ENCODE peak calls at places on chromosomes 5 and 9, in eight cellular contexts. P is stomach, O is thyroid gland, B is right lobe of liver, L is A549, C is HCT116, A is spleen, J is heart left ventricle. Y is an unnamed sample.

GRCh38 chr5:160254706-160255105 is 25.4 kb downstream of the FABP6 start:
- DNase-seq in L (no peak), J (no peak), O (no peak), A (peak; percentile 8), C (no peak), P (no peak), B (no peak), Y (no peak)

GRCh38 chr9:73091909-73092308 is 59.8 kb upstream of the ANXA1 start:
- DNase-seq in A (no peak), O (no peak), C (no peak), B (no peak), L (no peak), P (no peak), J (no peak), Y (no peak)

GRCh38 chr5:171867786-171868185 is 82.2 kb downstream of the SMIM23 start:
- DNase-seq in J (no peak), A (no peak), B (no peak), L (no peak), C (no peak), O (no peak), P (no peak), Y (no peak)

GRCh38 chr5:135578685-135579341 is at the start of gene CXCL14:
- DNase-seq in A (peak; percentile 69), B (no peak), P (no peak), L (no peak), J (no peak), C (no peak), O (peak; percentile 4), Y (no peak)

GRCh38 chr9:86470326-86470725 is 116.1 kb upstream of the TUT7 start:
- DNase-seq in P (no peak), J (no peak), L (no peak), B (no peak), O (no peak), C (no peak), A (no peak), Y (no peak)

GRCh38 chr5:173915310-173916005 is 27.3 kb downstream of the CPEB4 start:
- DNase-seq in A (no peak), O (no peak), B (no peak), P (no peak), C (no peak), L (no peak), J (no peak), Y (no peak)

GRCh38 chr5:1419476-1420210 is 25.6 kb downstream of the SLC6A3 start:
- DNase-seq in J (no peak), P (no peak), C (no peak), L (no peak), B (peak; percentile 31), O (no peak), A (peak; percentile 61), Y (no peak)

GRCh38 chr5:40401281-40401680 is 278.4 kb upstream of the PTGER4 start:
- DNase-seq in B (no peak), L (no peak), P (no peak), C (no peak), J (no peak), A (no peak), O (no peak), Y (no peak)

GRCh38 chr9:132993511-132993939 is 15.0 kb downstream of the GFI1B start:
- DNase-seq in A (no peak), L (no peak), O (no peak), J (no peak), C (no peak), B (no peak), P (no peak), Y (no peak)

GRCh38 chr5:168407222-168407621 is 79.0 kb upstream of the RARS1 start:
- DNase-seq in O (no peak), C (no peak), A (no peak), J (no peak), L (no peak), B (no peak), P (no peak), Y (no peak)

GRCh38 chr9:133683494-133684460 is 47.6 kb downstream of the DBH start:
- DNase-seq in C (no peak), P (no peak), J (peak; percentile 86), L (no peak), O (peak; percentile 20), B (peak; percentile 60), A (peak; percentile 70), Y (no peak)

GRCh38 chr5:132094393-132095076 is 20.9 kb downstream of the CSF2 start:
- DNase-seq in A (peak; percentile 71), O (no peak), B (no peak), P (no peak), J (no peak), C (no peak), L (peak; percentile 68), Y (no peak)

GRCh38 chr9:83204047-83204446 is 141.1 kb upstream of the RASEF start:
- DNase-seq in C (no peak), J (no peak), O (no peak), L (no peak), A (no peak), B (no peak), P (no peak), Y (peak; percentile 35)

GRCh38 chr9:133264235-133264764 is 10.7 kb downstream of the ABO start:
- DNase-seq in P (peak; percentile 16), C (no peak), L (no peak), J (no peak), B (no peak), A (no peak), O (no peak), Y (no peak)

GRCh38 chr5:143820451-143820850 is 8.5 kb downstream of the HMHB1 start:
- DNase-seq in J (no peak), C (no peak), P (no peak), O (no peak), A (no peak), B (no peak), L (no peak), Y (no peak)

GRCh38 chr9:16645970-16646369 is 224.5 kb downstream of the BNC2 start:
- DNase-seq in A (no peak), J (no peak), L (no peak), P (no peak), C (no peak), O (no peak), B (no peak), Y (no peak)

GRCh38 chr9:138037140-138037539 is 159.6 kb downstream of the CACNA1B start:
- DNase-seq in A (no peak), P (peak; percentile 11), O (no peak), J (no peak), L (no peak), B (peak; percentile 18), C (no peak), Y (no peak)

GRCh38 chr9:129270903-129271431 is 92.9 kb upstream of the IER5L start:
- DNase-seq in C (no peak), A (peak; percentile 67), B (peak; percentile 29), O (no peak), P (no peak), J (peak; percentile 6), L (no peak), Y (peak; percentile 14)

GRCh38 chr5:62310426-62311105 is 4.6 kb downstream of the KIF2A start:
- DNase-seq in C (no peak), O (no peak), P (no peak), B (no peak), J (no peak), A (no peak), L (no peak), Y (no peak)

GRCh38 chr9:33125871-33126822 is 41.0 kb downstream of the B4GALT1 start:
- DNase-seq in L (peak; percentile 36), J (peak; percentile 14), O (no peak), A (peak; percentile 86), P (no peak), C (no peak), B (no peak), Y (no peak)
- TF ChIP-seq POLR2A in L (no peak), J (no peak), O (no peak), A (peak; percentile 16), P (no peak), C (no peak), B (no peak), Y (no peak)

DNA sequence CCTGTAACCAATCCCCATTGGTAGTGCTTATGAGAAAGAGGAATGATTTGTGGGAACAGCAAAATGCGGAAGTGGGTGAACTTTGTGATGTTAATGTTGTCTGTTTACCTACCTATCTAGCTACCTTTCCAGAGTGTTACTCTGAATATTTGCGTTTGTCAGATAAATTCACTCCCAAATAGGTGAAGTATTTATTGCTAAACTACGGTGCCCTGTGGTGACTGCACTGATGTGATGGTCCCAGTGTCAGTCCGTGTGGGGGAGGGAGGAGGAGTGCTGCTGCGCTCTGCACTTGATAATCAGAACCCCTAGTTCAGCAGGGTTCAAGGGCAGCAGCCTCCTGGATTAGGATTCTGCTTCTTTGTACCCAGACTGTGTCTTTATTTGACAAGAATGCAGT is 55.3 kb downstream of the TJP2 start:
- DNase-seq in C (no peak), L (no peak), J (no peak), A (no peak), B (peak; percentile 71), O (no peak), P (no peak), Y (no peak)
- TF ChIP-seq CTCF in C (no peak), L (no peak), J (no peak), A (no peak), B (no peak), O (no peak), P (no peak), Y (no peak)

DNA sequence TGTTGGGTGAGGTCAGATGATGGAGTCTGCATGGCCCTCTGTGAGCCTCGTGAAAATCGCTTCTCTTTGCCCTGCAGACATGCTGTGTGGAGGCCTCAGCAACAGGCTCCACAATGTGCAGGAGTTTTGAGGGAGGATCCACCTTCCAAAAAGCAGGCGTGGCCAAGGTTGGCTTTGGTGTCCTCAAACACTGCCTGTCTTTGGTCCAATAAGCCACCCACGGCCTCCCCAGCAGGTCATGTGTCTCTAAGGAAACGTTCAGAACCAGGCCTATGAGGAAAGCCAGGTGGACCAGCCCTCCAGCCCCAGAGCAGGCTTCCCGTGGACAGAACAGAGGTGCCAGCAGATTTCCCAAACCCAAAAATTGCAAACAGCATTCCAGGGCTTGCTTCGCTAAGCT is 340.7 kb upstream of the IRX2 start:
- DNase-seq in P (no peak), J (no peak), C (no peak), B (no peak), A (no peak), O (no peak), L (no peak), Y (no peak)
- H3K27ac ChIP-seq in P (no peak overlapping the region), J (no peak overlapping the region), C (no peak overlapping the region), B (no peak overlapping the region), A (no peak overlapping the region), O (no peak overlapping the region), L (no peak overlapping the region), Y (no peak overlapping the region)

DNA sequence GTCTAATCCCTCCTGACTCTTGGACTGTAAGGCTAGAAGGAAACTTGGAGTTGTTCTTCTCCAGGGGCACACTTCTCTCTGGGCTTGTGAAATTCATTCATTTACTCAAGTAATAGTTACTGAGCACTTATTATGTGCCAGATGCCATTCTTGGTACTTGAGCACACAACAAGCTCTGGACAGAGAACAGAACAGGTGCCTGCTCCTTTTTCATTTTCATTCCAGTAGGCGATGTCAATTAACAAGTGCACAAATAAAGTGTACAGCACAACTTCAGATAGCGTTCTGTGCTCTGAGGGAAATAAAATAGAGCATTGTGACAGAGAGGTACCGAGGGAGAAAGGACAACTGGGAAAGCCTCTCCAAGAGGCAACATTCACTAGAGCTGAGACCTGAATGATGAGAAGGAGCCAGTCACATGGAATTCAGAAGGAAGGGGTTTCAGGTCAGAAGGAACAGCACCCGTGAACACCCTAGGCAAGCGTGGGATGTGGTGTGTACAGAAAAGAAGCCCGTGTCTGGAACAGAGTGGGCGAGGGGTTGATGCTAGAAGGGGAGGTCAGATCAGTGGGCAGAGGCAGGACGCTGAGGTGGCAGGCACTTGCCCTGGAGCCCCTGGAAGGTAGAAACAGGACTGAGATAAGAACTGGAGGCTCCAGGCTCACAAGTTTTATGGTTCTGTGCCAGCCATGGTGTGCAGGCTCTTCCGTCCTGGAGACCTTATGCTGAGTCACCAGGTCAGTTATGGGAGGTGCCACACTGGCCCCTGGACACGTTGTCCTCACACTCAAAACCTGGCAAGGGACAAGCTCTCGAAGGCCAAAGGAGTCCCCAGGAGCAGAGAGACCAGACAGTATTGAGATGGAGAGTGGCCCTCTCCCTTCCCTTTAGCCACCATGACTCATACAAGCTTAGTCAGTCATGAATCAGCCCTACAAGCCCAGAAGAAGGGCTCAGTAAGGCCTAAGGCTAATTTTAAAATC is 7.2 kb upstream of the ABLIM3 start:
- DNase-seq in P (peak; percentile 55), J (peak; percentile 60), C (peak; percentile 89), A (no peak), L (peak; percentile 62), B (peak; percentile 85), O (peak; percentile 24), Y (peak; percentile 75)
- TF ChIP-seq POLR2A in P (no peak), J (no peak), C (no peak), A (no peak), L (no peak), B (peak; percentile 78), O (no peak), Y (no peak)

Y was measured in body of pancreas.